ENCODE peak calls at places on chromosomes 3 and 15, in seven cellular contexts. A is mesenchymal stem cell; Z is posterior vena cava; E is brain microvascular endothelial cell; J is lung microvascular endothelial cell; F is NCI-H460; N is activated T-helper 2 cell treated with anti-CD3 and anti-CD28 coated beads, Interferon-gamma antibody, Interleukin-2, Interleukin-4, amounts not matched to agents 10 μg/mL and 5 μg/mL and 100 μg/mL, durations not matched to agents 14 hours and 24 hours and 36 hours. U is an unnamed sample.

GRCh38 chr15:69762373-69763148 is 309.9 kb downstream of the RPLP1 start:
- DNase-seq in N (no peak), A (no peak), F (no peak), Z (no peak), E (no peak), J (peak), U (peak)

GRCh38 chr15:85137507-85138175 is 156.0 kb downstream of the PDE8A start:
- DNase-seq in E (no peak), Z (no peak), N (no peak), A (peak), J (no peak), F (no peak), U (no peak)

GRCh38 chr15:42133892-42134502 is 22.4 kb downstream of the PLA2G4F start:
- DNase-seq in A (peak), Z (no peak), N (peak), J (peak), F (peak), E (no peak), U (peak)

GRCh38 chr15:98682992-98683701 is 34.8 kb downstream of the IGF1R start:
- DNase-seq in E (no peak), F (no peak), N (no peak), A (peak), J (no peak), Z (no peak), U (no peak)

GRCh38 chr15:92061511-92062200 is 208.1 kb downstream of the SLCO3A1 start:
- DNase-seq in N (no peak), J (no peak), E (no peak), Z (peak), F (no peak), A (no peak), U (no peak)

GRCh38 chr3:112973325-112974177 is 1.4 kb downstream of the CD200R1 start:
- DNase-seq in E (no peak), A (no peak), J (no peak), N (peak), Z (no peak), F (no peak), U (no peak)

GRCh38 chr15:46091860-46092450 is 457.1 kb downstream of the SQOR start:
- DNase-seq in F (peak), N (no peak), A (peak), J (peak), Z (no peak), E (no peak), U (peak)

GRCh38 chr3:20320489-20320888 is 134.5 kb upstream of the SGO1 start:
- DNase-seq in A (no peak), J (no peak), N (no peak), F (no peak), Z (no peak), E (no peak), U (no peak)

GRCh38 chr15:84789762-84790161 is 27.4 kb upstream of the ALPK3 start:
- DNase-seq in Z (no peak), A (no peak), E (no peak), J (no peak), F (no peak), N (no peak), U (no peak)

GRCh38 chr3:50365080-50365841 is 5.9 kb upstream of the TMEM115 start:
- DNase-seq in F (no peak), Z (peak), E (peak), A (peak), J (peak), N (peak), U (peak)

GRCh38 chr15:76976572-76977270 is 18.2 kb upstream of the PSTPIP1 start:
- DNase-seq in A (no peak), N (no peak), J (no peak), F (no peak), E (no peak), Z (no peak), U (no peak)

GRCh38 chr3:134483195-134483890 is 2.4 kb downstream of the ANAPC13 start:
- DNase-seq in Z (no peak), E (peak), N (no peak), F (no peak), J (peak), A (peak), U (no peak)

GRCh38 chr3:69763458-69763857 is 24.2 kb downstream of the MITF start:
- DNase-seq in J (no peak), F (no peak), Z (no peak), E (no peak), N (no peak), A (no peak), U (no peak)

GRCh38 chr3:11719406-11720219 is 75.9 kb upstream of the VGLL4 start:
- DNase-seq in J (peak), F (peak), E (peak), A (peak), N (peak), Z (peak), U (peak)

GRCh38 chr3:41199866-41200668 is 762 bp downstream of the CTNNB1 start:
- DNase-seq in N (no peak), F (no peak), A (peak), J (peak), E (no peak), Z (peak), U (no peak)

GRCh38 chr15:45129651-45130129 is at the start of the genes DUOX1 and DUOXA1:
- DNase-seq in F (no peak), N (no peak), J (no peak), Z (peak), E (no peak), A (no peak), U (peak)

GRCh38 chr15:73941871-73942635 is 15.8 kb downstream of the LOXL1 start:
- DNase-seq in N (no peak), Z (peak), F (no peak), J (no peak), E (no peak), A (no peak), U (no peak)

GRCh38 chr15:77546050-77546501 is 86.6 kb downstream of the LINGO1 start:
- DNase-seq in J (peak), E (peak), F (no peak), N (no peak), Z (peak), A (peak), U (no peak)

GRCh38 chr3:15805756-15806266 is 8.0 kb upstream of the ANKRD28 start:
- DNase-seq in J (peak), Z (no peak), E (peak), A (peak), N (no peak), F (no peak), U (no peak)

GRCh38 chr3:67593761-67594234 is 60.6 kb downstream of the SUCLG2 start:
- DNase-seq in E (peak), J (peak), N (no peak), F (no peak), Z (no peak), A (peak), U (no peak)

GRCh38 chr3:162125790-162126189 is 629.2 kb downstream of the OTOL1 start:
- DNase-seq in A (no peak), N (no peak), Z (no peak), J (no peak), E (no peak), F (no peak), U (no peak)

GRCh38 chr3:22113453-22113852 is 362.4 kb upstream of the ZNF385D start:
- DNase-seq in F (no peak), A (no peak), Z (no peak), J (no peak), E (peak), N (no peak), U (no peak)

GRCh38 chr3:169644750-169645149 is 18.8 kb downstream of the MECOM start:
- DNase-seq in E (no peak), F (no peak), A (no peak), N (no peak), Z (no peak), J (no peak), U (no peak)

GRCh38 chr3:37768107-37768809 is 93.4 kb upstream of the CTDSPL start:
- DNase-seq in N (no peak), Z (no peak), F (no peak), A (peak), E (peak), J (peak), U (no peak)

GRCh38 chr3:160885791-160886286 is 129.8 kb downstream of the PPM1L start:
- DNase-seq in A (peak), N (no peak), J (peak), Z (peak), F (no peak), E (peak), U (no peak)

GRCh38 chr3:131033480-131034080 is 6.9 kb downstream of the NEK11 start:
- DNase-seq in A (peak), N (no peak), E (peak), F (peak), J (peak), Z (no peak), U (peak)

GRCh38 chr3:143327388-143327787 is 207.8 kb downstream of the CHST2 start:
- DNase-seq in A (no peak), J (no peak), Z (no peak), N (no peak), E (no peak), F (no peak), U (no peak)

GRCh38 chr3:193962986-193963683 is 172.8 kb upstream of the HES1 start:
- DNase-seq in J (no peak), A (no peak), Z (no peak), N (no peak), E (no peak), F (no peak), U (no peak)

GRCh38 chr15:71055461-71055860 is 59.8 kb upstream of the THSD4 start:
- DNase-seq in F (peak), E (no peak), A (peak), J (peak), Z (no peak), N (no peak), U (no peak)

GRCh38 chr3:181955566-181955965 is 243.8 kb downstream of the SOX2 start:
- DNase-seq in N (no peak), Z (no peak), F (no peak), A (no peak), J (no peak), E (no peak), U (no peak)

GRCh38 chr3:185290266-185290665 is 36.4 kb upstream of the EHHADH start:
- DNase-seq in Z (no peak), J (no peak), F (peak), A (no peak), N (no peak), E (no peak), U (no peak)

GRCh38 chr3:23900744-23901143 is 16.0 kb downstream of the NKIRAS1 start:
- DNase-seq in Z (no peak), F (no peak), N (no peak), J (no peak), E (no peak), A (peak), U (no peak)

GRCh38 chr15:81531141-81531592 is 157.2 kb upstream of the TMC3 start:
- DNase-seq in Z (no peak), F (no peak), E (no peak), J (peak), A (peak), N (no peak), U (no peak)

U was measured in HCT116.